ENCODE peak calls at places on chromosomes 4 and X, in eight cellular contexts. One of them, this sample, is unnamed.

GRCh38 chr4:146029939-146030710 is 91.5 kb upstream of the ZNF827 start:
- DNase-seq in AG09309: no peak
- DNase-seq in GM23248: no peak
- DNase-seq in A549: no peak
- DNase-seq in esophagus muscularis mucosa: no peak
- DNase-seq in epithelial cell of esophagus: no peak
- DNase-seq in prostate gland: no peak
- DNase-seq in pancreas: no peak
- DNase-seq in this sample: no peak

GRCh38 chr4:55173580-55173979 is 48.2 kb upstream of the KDR start:
- DNase-seq in AG09309: no peak
- DNase-seq in GM23248: peak
- DNase-seq in A549: peak
- DNase-seq in esophagus muscularis mucosa: no peak
- DNase-seq in epithelial cell of esophagus: peak
- DNase-seq in prostate gland: no peak
- DNase-seq in pancreas: no peak
- DNase-seq in this sample: peak

GRCh38 chr4:60805500-60806313 is 394.4 kb upstream of the ADGRL3 start:
- DNase-seq in AG09309: no peak
- DNase-seq in GM23248: peak
- DNase-seq in A549: peak
- DNase-seq in esophagus muscularis mucosa: no peak
- DNase-seq in epithelial cell of esophagus: peak
- DNase-seq in prostate gland: no peak
- DNase-seq in pancreas: no peak
- DNase-seq in this sample: peak

GRCh38 chrX:133097031-133097430 is at the start of gene USP26:
- DNase-seq in AG09309: no peak
- DNase-seq in GM23248: no peak
- DNase-seq in A549: no peak
- DNase-seq in esophagus muscularis mucosa: no peak
- DNase-seq in epithelial cell of esophagus: no peak
- DNase-seq in prostate gland: no peak
- DNase-seq in pancreas: no peak
- DNase-seq in this sample: no peak

GRCh38 chrX:70592091-70592490 is 147.5 kb downstream of the DLG3 start:
- DNase-seq in AG09309: peak
- DNase-seq in GM23248: peak
- DNase-seq in A549: peak
- DNase-seq in esophagus muscularis mucosa: no peak
- DNase-seq in epithelial cell of esophagus: peak
- DNase-seq in prostate gland: no peak
- DNase-seq in pancreas: no peak
- DNase-seq in this sample: peak

GRCh38 chrX:93538575-93538974 is 134.8 kb downstream of the NAP1L3 start:
- DNase-seq in AG09309: no peak
- DNase-seq in GM23248: peak
- DNase-seq in A549: no peak
- DNase-seq in esophagus muscularis mucosa: no peak
- DNase-seq in epithelial cell of esophagus: peak
- DNase-seq in prostate gland: no peak
- DNase-seq in pancreas: no peak
- DNase-seq in this sample: peak

GRCh38 chrX:76148753-76149152 is 24.1 kb upstream of the PBDC1 start:
- DNase-seq in AG09309: no peak
- DNase-seq in GM23248: peak
- DNase-seq in A549: peak
- DNase-seq in esophagus muscularis mucosa: no peak
- DNase-seq in epithelial cell of esophagus: peak
- DNase-seq in prostate gland: peak
- DNase-seq in pancreas: peak
- DNase-seq in this sample: peak

GRCh38 chr4:109967798-109968520 is 55.3 kb downstream of the EGF start:
- DNase-seq in AG09309: no peak
- DNase-seq in GM23248: peak
- DNase-seq in A549: no peak
- DNase-seq in esophagus muscularis mucosa: no peak
- DNase-seq in epithelial cell of esophagus: peak
- DNase-seq in prostate gland: no peak
- DNase-seq in pancreas: no peak
- DNase-seq in this sample: no peak

GRCh38 chr4:113674251-113674650 is 87.3 kb downstream of the CAMK2D start:
- DNase-seq in AG09309: no peak
- DNase-seq in GM23248: peak
- DNase-seq in A549: no peak
- DNase-seq in esophagus muscularis mucosa: no peak
- DNase-seq in epithelial cell of esophagus: peak
- DNase-seq in prostate gland: peak
- DNase-seq in pancreas: no peak
- DNase-seq in this sample: no peak

GRCh38 chrX:103356023-103356798 is at the start of gene TCEAL9:
- DNase-seq in AG09309: peak
- DNase-seq in GM23248: peak
- DNase-seq in A549: peak
- DNase-seq in esophagus muscularis mucosa: peak
- DNase-seq in epithelial cell of esophagus: peak
- DNase-seq in prostate gland: peak
- DNase-seq in pancreas: peak
- DNase-seq in this sample: peak

DNA sequence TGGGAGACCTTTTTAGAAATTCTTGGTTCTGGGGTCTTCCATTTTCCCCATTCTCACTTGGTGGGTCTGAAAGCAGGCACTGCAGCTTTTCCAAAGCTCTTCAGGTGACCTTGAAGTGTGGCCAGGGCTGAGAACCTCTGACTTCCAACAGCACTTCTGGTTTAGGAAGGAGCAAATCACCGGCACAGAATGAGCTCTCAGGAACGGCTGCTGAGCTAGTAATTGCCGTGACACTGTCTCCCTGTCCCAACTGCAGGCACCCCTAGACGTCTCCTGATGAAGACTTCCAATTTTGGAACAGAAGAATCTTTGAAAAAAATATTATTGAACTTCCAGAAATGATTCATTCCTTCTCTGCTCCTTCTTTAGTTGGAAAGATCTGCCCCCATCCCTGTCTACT is 31.3 kb downstream of the CD38 start:
- DNase-seq in AG09309: no peak
- DNase-seq in GM23248: no peak
- DNase-seq in A549: no peak
- DNase-seq in esophagus muscularis mucosa: no peak
- DNase-seq in epithelial cell of esophagus: no peak
- DNase-seq in prostate gland: no peak
- DNase-seq in pancreas: no peak
- DNase-seq in this sample: no peak
- H3K4me3 ChIP-seq in AG09309: no peak
- H3K4me3 ChIP-seq in GM23248: no peak
- H3K4me3 ChIP-seq in A549: no peak
- H3K4me3 ChIP-seq in esophagus muscularis mucosa: no peak
- H3K4me3 ChIP-seq in epithelial cell of esophagus: no peak
- H3K4me3 ChIP-seq in prostate gland: no peak
- H3K4me3 ChIP-seq in pancreas: no peak
- H3K4me3 ChIP-seq in this sample: no peak

GRCh38 chrX:10769696-10770619 is 149.6 kb upstream of the MID1 start:
- DNase-seq in AG09309: no peak
- DNase-seq in GM23248: peak
- DNase-seq in A549: no peak
- DNase-seq in esophagus muscularis mucosa: no peak
- DNase-seq in epithelial cell of esophagus: no peak
- DNase-seq in prostate gland: no peak
- DNase-seq in pancreas: no peak
- DNase-seq in this sample: peak
- H3K4me3 ChIP-seq in AG09309: no peak
- H3K4me3 ChIP-seq in GM23248: peak
- H3K4me3 ChIP-seq in A549: no peak
- H3K4me3 ChIP-seq in esophagus muscularis mucosa: peak
- H3K4me3 ChIP-seq in epithelial cell of esophagus: no peak
- H3K4me3 ChIP-seq in prostate gland: no peak
- H3K4me3 ChIP-seq in pancreas: no peak
- H3K4me3 ChIP-seq in this sample: peak

GRCh38 chrX:48695925-48696300 is 621 bp upstream of the SUV39H1 start:
- DNase-seq in AG09309: no peak
- DNase-seq in GM23248: no peak
- DNase-seq in A549: no peak
- DNase-seq in esophagus muscularis mucosa: no peak
- DNase-seq in epithelial cell of esophagus: no peak
- DNase-seq in prostate gland: no peak
- DNase-seq in pancreas: no peak
- DNase-seq in this sample: no peak

GRCh38 chrX:48697182-48697727 is 721 bp downstream of the SUV39H1 start:
- DNase-seq in AG09309: no peak
- DNase-seq in GM23248: no peak
- DNase-seq in A549: no peak
- DNase-seq in esophagus muscularis mucosa: no peak
- DNase-seq in epithelial cell of esophagus: no peak
- DNase-seq in prostate gland: no peak
- DNase-seq in pancreas: no peak
- DNase-seq in this sample: peak

GRCh38 chrX:48696301-48697181 is at the start of gene SUV39H1:
- DNase-seq in AG09309: no peak
- DNase-seq in GM23248: peak
- DNase-seq in A549: peak
- DNase-seq in esophagus muscularis mucosa: peak
- DNase-seq in epithelial cell of esophagus: peak
- DNase-seq in prostate gland: peak
- DNase-seq in pancreas: peak
- DNase-seq in this sample: peak

GRCh38 chrX:48695524-48695875 is 1.0 kb upstream of the SUV39H1 start:
- DNase-seq in AG09309: no peak
- DNase-seq in GM23248: peak
- DNase-seq in A549: no peak
- DNase-seq in esophagus muscularis mucosa: no peak
- DNase-seq in epithelial cell of esophagus: no peak
- DNase-seq in prostate gland: no peak
- DNase-seq in pancreas: no peak
- DNase-seq in this sample: peak

GRCh38 chrX:48694776-48695523 is 1.6 kb upstream of the SUV39H1 start:
- DNase-seq in AG09309: no peak
- DNase-seq in GM23248: no peak
- DNase-seq in A549: no peak
- DNase-seq in esophagus muscularis mucosa: no peak
- DNase-seq in epithelial cell of esophagus: no peak
- DNase-seq in prostate gland: no peak
- DNase-seq in pancreas: no peak
- DNase-seq in this sample: no peak
- H3K4me3 ChIP-seq in AG09309: no peak
- H3K4me3 ChIP-seq in GM23248: no peak
- H3K4me3 ChIP-seq in A549: no peak
- H3K4me3 ChIP-seq in esophagus muscularis mucosa: no peak
- H3K4me3 ChIP-seq in epithelial cell of esophagus: no peak
- H3K4me3 ChIP-seq in prostate gland: no peak
- H3K4me3 ChIP-seq in pancreas: no peak
- H3K4me3 ChIP-seq in this sample: no peak

DNA sequence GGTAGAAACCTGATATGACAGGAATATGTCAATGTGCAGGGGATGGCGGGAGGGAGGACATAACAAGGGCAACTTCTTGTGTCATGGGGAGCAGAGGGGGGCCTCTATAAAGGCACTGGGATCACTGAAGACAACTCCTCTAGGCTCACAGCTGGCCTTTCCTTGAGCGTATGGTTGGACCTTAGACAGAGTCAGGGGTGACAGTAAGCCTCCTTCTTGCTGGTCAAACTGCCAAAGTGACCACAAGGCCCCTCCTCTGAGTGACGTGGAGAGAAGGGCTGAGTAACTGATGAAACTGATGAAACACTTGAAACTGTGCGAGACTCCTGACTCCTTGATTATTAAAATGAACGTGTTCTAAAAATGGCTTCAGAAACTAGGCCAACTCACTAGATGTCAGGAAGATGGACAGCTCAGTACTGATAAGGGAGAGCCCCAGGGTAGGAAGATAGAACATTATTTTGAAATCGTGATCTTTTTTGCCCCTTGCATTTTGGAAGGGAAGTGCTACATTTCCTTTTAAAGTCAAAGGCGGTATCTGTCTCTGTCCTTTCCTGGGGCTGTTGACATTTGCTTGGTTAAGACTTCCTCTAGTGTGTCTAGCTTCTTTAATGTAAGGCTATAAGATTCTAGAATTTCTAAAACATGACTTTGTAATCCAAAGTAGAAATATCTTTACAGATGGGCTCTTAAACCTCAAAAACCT is 1.6 kb downstream of the RAB33A start:
- DNase-seq in AG09309: peak
- DNase-seq in GM23248: peak
- DNase-seq in A549: no peak
- DNase-seq in esophagus muscularis mucosa: no peak
- DNase-seq in epithelial cell of esophagus: peak
- DNase-seq in prostate gland: no peak
- DNase-seq in pancreas: no peak
- DNase-seq in this sample: peak
- H3K4me3 ChIP-seq in AG09309: no peak
- H3K4me3 ChIP-seq in GM23248: peak
- H3K4me3 ChIP-seq in A549: no peak
- H3K4me3 ChIP-seq in esophagus muscularis mucosa: no peak
- H3K4me3 ChIP-seq in epithelial cell of esophagus: no peak
- H3K4me3 ChIP-seq in prostate gland: no peak
- H3K4me3 ChIP-seq in pancreas: no peak
- H3K4me3 ChIP-seq in this sample: no peak

DNA sequence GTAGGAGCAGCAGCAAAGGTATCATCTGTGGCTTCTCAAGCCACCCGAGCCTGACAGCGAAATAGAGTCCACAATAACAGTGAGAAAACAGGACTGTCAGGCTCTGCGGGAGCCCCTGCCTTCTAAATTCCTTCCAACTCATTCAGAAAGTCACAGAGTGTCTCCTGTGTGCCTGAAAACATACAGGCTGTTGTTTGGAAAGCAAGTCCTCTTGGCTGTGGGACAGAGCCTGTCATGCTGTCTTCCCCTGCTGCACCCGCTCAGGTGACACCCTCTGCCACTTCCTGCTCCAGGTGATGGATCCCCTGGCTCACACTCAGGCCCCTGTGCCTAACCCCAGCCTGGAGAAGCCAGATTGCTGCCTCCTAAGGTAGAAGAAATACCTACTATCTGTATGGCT is 152.3 kb downstream of the RAB28 start:
- DNase-seq in AG09309: no peak
- DNase-seq in GM23248: no peak
- DNase-seq in A549: no peak
- DNase-seq in esophagus muscularis mucosa: no peak
- DNase-seq in epithelial cell of esophagus: no peak
- DNase-seq in prostate gland: peak
- DNase-seq in pancreas: no peak
- DNase-seq in this sample: no peak
- H3K4me3 ChIP-seq in AG09309: no peak
- H3K4me3 ChIP-seq in GM23248: no peak
- H3K4me3 ChIP-seq in A549: no peak
- H3K4me3 ChIP-seq in esophagus muscularis mucosa: no peak
- H3K4me3 ChIP-seq in epithelial cell of esophagus: no peak
- H3K4me3 ChIP-seq in prostate gland: no peak
- H3K4me3 ChIP-seq in pancreas: no peak
- H3K4me3 ChIP-seq in this sample: no peak

DNA sequence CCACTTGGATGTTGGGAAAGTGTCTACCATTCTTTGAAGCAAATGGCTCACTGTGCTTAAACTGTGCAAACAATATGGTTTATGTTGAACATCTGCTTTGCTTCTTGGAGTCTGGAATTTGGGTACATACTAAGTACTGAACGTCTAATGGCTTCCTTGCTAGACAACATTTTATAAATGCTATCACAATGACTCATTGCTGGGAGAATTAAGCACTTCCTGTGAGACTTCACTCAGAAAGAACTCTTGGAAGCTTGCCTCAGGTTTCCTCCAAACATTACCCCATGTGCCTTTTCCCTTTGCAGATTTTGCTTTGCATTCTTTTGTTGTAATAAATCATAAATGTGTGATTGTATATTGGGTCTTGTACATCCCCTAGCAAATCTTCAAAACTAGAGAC is 139.7 kb downstream of the PACRGL start:
- DNase-seq in AG09309: no peak
- DNase-seq in GM23248: peak
- DNase-seq in A549: peak
- DNase-seq in esophagus muscularis mucosa: no peak
- DNase-seq in epithelial cell of esophagus: peak
- DNase-seq in prostate gland: no peak
- DNase-seq in pancreas: no peak
- DNase-seq in this sample: peak
- H3K4me3 ChIP-seq in AG09309: no peak
- H3K4me3 ChIP-seq in GM23248: no peak
- H3K4me3 ChIP-seq in A549: no peak
- H3K4me3 ChIP-seq in esophagus muscularis mucosa: no peak
- H3K4me3 ChIP-seq in epithelial cell of esophagus: no peak
- H3K4me3 ChIP-seq in prostate gland: no peak
- H3K4me3 ChIP-seq in pancreas: no peak
- H3K4me3 ChIP-seq in this sample: no peak

This sample was measured in cardiac fibroblast.